ENCODE peak calls at places on chromosomes 11 and 22, in six cellular contexts. L is adrenal gland, P is lower leg skin, F is ovary, D is right lobe of liver, W is HCT116. E is an unnamed sample.

GRCh38 chr11:123388640-123389039 is 41.4 kb upstream of the GRAMD1B start:
- DNase-seq in F (no peak), P (no peak), L (no peak), W (no peak), D (no peak), E (no peak)

GRCh38 chr11:44849922-44850321 is 100.8 kb downstream of the TP53I11 start:
- DNase-seq in D (no peak), F (no peak), P (no peak), L (no peak), W (no peak), E (no peak)

GRCh38 chr22:39152511-39153219 is at the start of gene CBX7:
- DNase-seq in P (peak; percentile 99), D (peak; percentile 97), L (peak; percentile 96), F (peak; percentile 95), W (peak; percentile 74), E (peak; percentile 98)

GRCh38 chr22:49291169-49291568 is 536.5 kb downstream of the BRD1 start:
- DNase-seq in L (no peak), W (no peak), F (no peak), D (no peak), P (peak; percentile 63), E (no peak)

GRCh38 chr22:50587407-50587806 is 4.8 kb upstream of the CHKB start:
- DNase-seq in F (no peak), P (no peak), W (no peak), L (no peak), D (peak; percentile 4), E (no peak)

GRCh38 chr11:30426781-30427180 is 103.9 kb downstream of the ARL14EP start:
- DNase-seq in L (no peak), D (no peak), P (no peak), F (no peak), W (no peak), E (no peak)

GRCh38 chr11:45646275-45646970 is 19.0 kb downstream of the CHST1 start:
- DNase-seq in D (peak; percentile 31), P (peak; percentile 69), L (no peak), F (no peak), W (peak; percentile 28), E (no peak)

GRCh38 chr11:80595011-80595410 is 1154.2 kb upstream of the TENM4 start:
- DNase-seq in D (no peak), P (no peak), F (no peak), L (no peak), W (no peak), E (no peak)

GRCh38 chr11:111515591-111515990 is 1.0 kb downstream of the HOATZ start:
- DNase-seq in L (no peak), P (no peak), D (no peak), W (no peak), F (no peak), E (no peak)

GRCh38 chr22:26023104-26023775 is 146.0 kb upstream of the SEZ6L start:
- DNase-seq in D (no peak), W (no peak), L (no peak), F (no peak), P (no peak), E (no peak)

GRCh38 chr11:130477646-130478203 is 29.3 kb downstream of the ADAMTS15 start:
- DNase-seq in P (peak; percentile 67), D (no peak), F (peak; percentile 43), W (no peak), L (no peak), E (no peak)

GRCh38 chr22:27274770-27275449 is 526.6 kb downstream of the MN1 start:
- DNase-seq in P (no peak), W (no peak), L (no peak), F (no peak), D (no peak), E (no peak)

GRCh38 chr11:118532852-118533768 is 2.1 kb downstream of the TMEM25 start:
- DNase-seq in P (no peak), F (no peak), D (peak; percentile 90), W (no peak), L (no peak), E (no peak)

GRCh38 chr22:31940506-31940905 is 3.8 kb upstream of the YWHAH start:
- DNase-seq in P (no peak), W (no peak), L (no peak), F (no peak), D (peak; percentile 6), E (no peak)

GRCh38 chr11:47714554-47715081 is 551 bp downstream of the AGBL2 start:
- DNase-seq in L (no peak), P (peak; percentile 89), D (no peak), F (peak; percentile 39), W (no peak), E (no peak)

GRCh38 chr11:102244681-102245409 is 72.4 kb upstream of the BIRC3 start:
- DNase-seq in P (no peak), L (no peak), D (no peak), W (peak; percentile 53), F (no peak), E (no peak)

GRCh38 chr11:2993000-2993330 is 836 bp upstream of the NAP1L4 start:
- DNase-seq in D (no peak), F (no peak), P (no peak), W (no peak), L (no peak), E (no peak)

GRCh38 chr11:34345012-34345804 is 12.6 kb downstream of the ABTB2 start:
- DNase-seq in W (peak; percentile 52), D (peak; percentile 83), F (peak; percentile 66), L (peak; percentile 36), P (no peak), E (no peak)

GRCh38 chr11:122145715-122146274 is 29.8 kb upstream of the BLID start:
- DNase-seq in L (no peak), W (no peak), F (no peak), D (no peak), P (no peak), E (no peak)

GRCh38 chr22:42229455-42230149 is 40.9 kb downstream of the TCF20 start:
- DNase-seq in F (peak; percentile 78), D (no peak), L (peak; percentile 69), P (no peak), W (no peak), E (no peak)

GRCh38 chr11:122334546-122335375 is 218.7 kb upstream of the BLID start:
- DNase-seq in F (no peak), W (no peak), D (no peak), L (no peak), P (no peak), E (no peak)

GRCh38 chr11:95108671-95109551 is 19.3 kb downstream of the ENDOD1 start:
- DNase-seq in W (no peak), P (no peak), D (no peak), L (no peak), F (no peak), E (no peak)

GRCh38 chr11:42770444-42771065 is 541.2 kb upstream of the API5 start:
- DNase-seq in D (no peak), F (no peak), P (no peak), L (peak; percentile 24), W (no peak), E (no peak)

GRCh38 chr11:71223671-71224660 is 28.4 kb downstream of the SHANK2 start:
- DNase-seq in D (no peak), F (no peak), L (no peak), P (peak; percentile 52), W (no peak), E (no peak)
- TF ChIP-seq CTCF in D (no peak), F (no peak), L (no peak), P (no peak), W (no peak), E (no peak)

DNA sequence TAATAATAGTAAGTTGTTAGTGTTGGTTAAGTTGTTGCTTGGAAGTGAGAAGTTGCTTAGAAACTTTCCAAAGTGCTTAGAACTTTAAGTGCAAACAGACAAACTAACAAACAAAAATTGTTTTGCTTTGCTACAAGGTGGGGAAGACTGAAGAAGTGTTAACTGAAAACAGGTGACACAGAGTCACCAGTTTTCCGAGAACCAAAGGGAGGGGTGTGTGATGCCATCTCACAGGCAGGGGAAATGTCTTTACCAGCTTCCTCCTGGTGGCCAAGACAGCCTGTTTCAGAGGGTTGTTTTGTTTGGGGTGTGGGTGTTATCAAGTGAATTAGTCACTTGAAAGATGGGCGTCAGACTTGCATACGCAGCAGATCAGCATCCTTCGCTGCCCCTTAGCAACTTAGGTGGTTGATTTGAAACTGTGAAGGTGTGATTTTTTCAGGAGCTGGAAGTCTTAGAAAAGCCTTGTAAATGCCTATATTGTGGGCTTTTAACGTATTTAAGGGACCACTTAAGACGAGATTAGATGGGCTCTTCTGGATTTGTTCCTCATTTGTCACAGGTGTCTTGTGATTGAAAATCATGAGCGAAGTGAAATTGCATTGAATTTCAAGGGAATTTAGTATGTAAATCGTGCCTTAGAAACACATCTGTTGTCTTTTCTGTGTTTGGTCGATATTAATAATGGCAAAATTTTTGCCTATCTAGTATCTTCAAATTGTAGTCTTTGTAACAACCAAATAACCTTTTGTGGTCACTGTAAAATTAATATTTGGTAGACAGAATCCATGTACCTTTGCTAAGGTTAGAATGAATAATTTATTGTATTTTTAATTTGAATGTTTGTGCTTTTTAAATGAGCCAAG is 2.7 kb downstream of the NEAT1 start:
- DNase-seq in W (peak; percentile 42), F (peak; percentile 57), L (peak; percentile 57), P (peak; percentile 85), D (peak; percentile 56), E (peak; percentile 77)
- TF ChIP-seq POLR2A in W (no peak), F (peak; percentile 42), L (no peak), P (no peak), D (peak; percentile 53), E (peak; percentile 76)

DNA sequence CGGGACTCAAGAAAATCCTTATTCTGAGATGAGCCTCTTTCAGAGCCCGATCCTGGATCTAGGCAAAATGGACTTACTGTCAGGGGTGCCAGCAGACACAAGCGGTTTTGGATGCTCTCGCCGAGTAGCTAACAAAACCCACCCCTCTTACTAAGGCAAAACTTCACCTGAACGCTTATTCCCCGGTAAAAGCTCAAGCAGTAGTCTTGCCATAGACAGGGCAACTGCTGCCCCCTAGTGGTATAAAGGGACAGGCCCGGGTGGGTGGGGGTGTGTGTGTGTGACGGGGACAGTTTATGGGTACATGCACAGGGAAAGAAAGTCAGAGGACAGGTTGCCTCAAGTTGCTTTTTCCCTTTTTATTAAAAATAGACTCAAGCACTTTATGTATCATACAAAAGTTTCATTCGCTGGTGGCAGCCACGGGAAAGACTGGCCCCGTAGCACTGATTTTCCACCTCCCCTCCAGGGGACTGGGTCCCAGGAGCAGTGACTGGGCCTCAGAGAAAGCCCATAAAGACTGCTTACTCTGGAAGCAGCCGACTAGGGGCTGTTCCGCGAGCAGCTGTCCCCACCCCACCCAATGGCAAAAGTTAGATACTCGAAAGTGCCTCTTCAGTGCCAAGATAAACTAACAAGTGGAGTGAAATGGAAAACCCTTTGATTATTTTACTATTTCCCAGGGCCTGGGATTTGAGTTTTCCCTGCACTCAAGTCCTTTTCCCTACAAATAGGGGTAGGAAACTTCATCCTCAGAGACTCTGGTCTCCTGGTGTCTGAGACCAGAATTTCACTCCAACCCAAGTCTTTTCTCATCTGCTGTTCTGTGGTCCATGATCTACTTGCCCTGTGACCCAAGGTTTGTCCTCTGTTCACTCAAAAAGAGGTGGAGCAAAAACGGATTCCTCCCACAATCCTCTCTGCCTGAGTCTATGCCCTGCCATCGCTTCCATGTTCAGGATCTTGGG is 4.7 kb downstream of the YPEL4 start:
- DNase-seq in D (peak; percentile 76), P (peak; percentile 97), L (peak; percentile 85), W (peak; percentile 71), F (peak; percentile 91), E (peak; percentile 74)
- TF ChIP-seq CTCF in D (peak; percentile 75), P (no peak), L (peak; percentile 91), W (peak; percentile 96), F (peak; percentile 70), E (peak; percentile 59)

DNA sequence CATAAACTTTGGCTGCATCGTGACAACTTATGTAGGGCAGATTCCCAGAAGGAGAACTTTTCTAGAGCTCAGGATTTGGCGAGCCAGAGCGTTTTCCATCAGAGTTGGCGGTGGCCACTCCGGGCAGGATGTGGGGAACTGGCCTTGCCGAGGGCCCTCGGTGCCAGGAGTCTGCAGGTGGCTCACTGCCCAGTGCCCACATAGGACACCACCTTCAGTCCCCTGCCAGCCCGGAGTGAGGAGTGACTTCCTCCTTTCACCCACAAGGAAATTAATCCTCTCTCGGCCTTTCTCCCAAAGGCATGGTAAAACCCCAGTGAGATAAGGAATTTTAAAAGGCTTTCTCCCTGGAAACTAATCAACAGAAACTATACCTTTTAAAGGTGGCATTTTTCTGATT is 1.6 kb upstream of the LGALS2 start:
- DNase-seq in W (no peak), F (no peak), P (no peak), D (peak; percentile 91), L (peak; percentile 52), E (peak; percentile 63)
- TF ChIP-seq POLR2A in W (no peak), F (no peak), P (no peak), D (no peak), L (no peak), E (no peak)